ENCODE peak calls at places on chromosomes 4 and X, in four cellular contexts. B is H1, A is SK-N-SH, Z is K562. Q is an unnamed sample.
A peak's percentile ranks its signal among the peaks of the same experiment; 100 is the strongest.

GRCh38 chr4:143558823-143559756 is 45.6 kb downstream of the SMARCA5 start:
- DNase-seq in B (peak; percentile 78), A (peak; percentile 84), Z (peak; percentile 19), Q (peak; percentile 50)

GRCh38 chr4:10608501-10609219 is 75.9 kb downstream of the CLNK start:
- DNase-seq in B (no peak), A (no peak), Z (no peak), Q (no peak)

GRCh38 chr4:154361450-154361849 is 130.1 kb downstream of the DCHS2 start:
- DNase-seq in B (no peak), A (no peak), Z (no peak), Q (no peak)

GRCh38 chr4:93018243-93018642 is 714.5 kb downstream of the GRID2 start:
- DNase-seq in B (no peak), A (no peak), Z (no peak), Q (no peak)

GRCh38 chrX:150934453-150934852 is 36.0 kb upstream of the CD99L2 start:
- DNase-seq in B (no peak), A (no peak), Z (no peak), Q (no peak)

GRCh38 chrX:11944486-11944885 is 186.4 kb downstream of the MSL3 start:
- DNase-seq in B (peak; percentile 33), A (peak; percentile 26), Z (peak; percentile 24), Q (no peak)

GRCh38 chrX:16870861-16871584 is 861 bp upstream of the RBBP7 start:
- DNase-seq in B (no peak), A (peak; percentile 29), Z (no peak), Q (no peak)

GRCh38 chrX:43870758-43871419 is 11.4 kb downstream of the MAOB start:
- DNase-seq in B (no peak), A (no peak), Z (no peak), Q (no peak)

GRCh38 chr4:47519239-47519883 is 34.3 kb downstream of the ATP10D start:
- DNase-seq in B (no peak), A (no peak), Z (no peak), Q (peak; percentile 81)

GRCh38 chr4:121656269-121656641 is 40.5 kb downstream of the ANXA5 start:
- DNase-seq in B (no peak), A (peak; percentile 33), Z (peak; percentile 42), Q (peak; percentile 7)

GRCh38 chr4:126850286-126850685 is 782.5 kb upstream of the INTU start:
- DNase-seq in B (no peak), A (peak; percentile 1), Z (peak; percentile 78), Q (no peak)

GRCh38 chr4:112038861-112039260 is 106.4 kb upstream of the FAM241A start:
- DNase-seq in B (no peak), A (no peak), Z (no peak), Q (no peak)

GRCh38 chr4:151184523-151185458 is 85.4 kb downstream of the RPS3A start:
- DNase-seq in B (no peak), A (no peak), Z (no peak), Q (no peak)

GRCh38 chr4:123632646-123633045 is 236.1 kb downstream of the SPRY1 start:
- DNase-seq in B (no peak), A (no peak), Z (no peak), Q (no peak)

GRCh38 chr4:154475800-154476199 is 15.8 kb downstream of the DCHS2 start:
- DNase-seq in B (no peak), A (no peak), Z (no peak), Q (no peak)

GRCh38 chr4:22712105-22712504 is 19.4 kb downstream of the GBA3 start:
- DNase-seq in B (no peak), A (no peak), Z (no peak), Q (no peak)

GRCh38 chr4:185826381-185826780 is 14.4 kb upstream of the SORBS2 start:
- DNase-seq in B (no peak), A (no peak), Z (no peak), Q (no peak)

GRCh38 chrX:124842205-124842604 is 477.5 kb upstream of the TEX13C start:
- DNase-seq in B (no peak), A (no peak), Z (no peak), Q (no peak)

GRCh38 chrX:127519323-127519722 is 532.9 kb downstream of the ACTRT1 start:
- DNase-seq in B (no peak), A (no peak), Z (no peak), Q (no peak)
- TF ChIP-seq NRF1 in B (no peak), A (no peak), Z (no peak), Q (no peak)

GRCh38 chr4:78058591-78059523 is 1.7 kb downstream of the FRAS1 start:
- DNase-seq in B (peak; percentile 21), A (peak; percentile 72), Z (no peak), Q (no peak)

GRCh38 chr4:78057600-78058560 is 757 bp downstream of the FRAS1 start:
- DNase-seq in B (no peak), A (peak; percentile 66), Z (no peak), Q (no peak)

GRCh38 chr4:78056265-78057129 is 626 bp upstream of the FRAS1 start:
- DNase-seq in B (no peak), A (peak; percentile 75), Z (peak; percentile 10), Q (no peak)

GRCh38 chr4:78059524-78059889 is 2.4 kb downstream of the FRAS1 start:
- DNase-seq in B (peak; percentile 67), A (peak; percentile 70), Z (peak; percentile 58), Q (no peak)

DNA sequence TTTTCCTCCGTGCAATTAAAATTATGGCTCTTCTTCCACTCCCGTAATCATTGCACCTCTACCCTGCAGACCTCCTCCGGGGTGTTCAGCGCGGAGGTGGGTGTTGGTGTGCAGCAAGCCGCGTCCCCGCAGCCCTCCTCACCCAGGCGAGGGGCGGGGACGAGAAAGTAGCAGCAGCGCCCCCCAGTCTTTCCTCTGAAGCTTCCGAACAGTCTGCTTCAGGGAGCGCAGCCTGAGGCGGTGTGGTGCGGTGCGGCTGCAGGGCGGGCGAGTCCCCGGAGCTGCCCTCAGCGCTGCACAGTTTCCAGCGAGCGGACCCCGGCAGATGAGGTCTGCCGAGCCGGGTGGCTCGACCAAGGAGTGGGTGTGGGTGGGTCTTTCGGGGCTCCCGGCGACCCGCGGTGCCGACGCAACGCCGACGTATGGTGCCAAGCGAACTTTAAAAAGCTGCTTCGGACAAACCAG is at the start of gene FRAS1:
- DNase-seq in B (no peak), A (peak; percentile 73), Z (no peak), Q (no peak)
- TF ChIP-seq NRF1 in B (no peak), A (no peak), Z (no peak), Q (no peak)

DNA sequence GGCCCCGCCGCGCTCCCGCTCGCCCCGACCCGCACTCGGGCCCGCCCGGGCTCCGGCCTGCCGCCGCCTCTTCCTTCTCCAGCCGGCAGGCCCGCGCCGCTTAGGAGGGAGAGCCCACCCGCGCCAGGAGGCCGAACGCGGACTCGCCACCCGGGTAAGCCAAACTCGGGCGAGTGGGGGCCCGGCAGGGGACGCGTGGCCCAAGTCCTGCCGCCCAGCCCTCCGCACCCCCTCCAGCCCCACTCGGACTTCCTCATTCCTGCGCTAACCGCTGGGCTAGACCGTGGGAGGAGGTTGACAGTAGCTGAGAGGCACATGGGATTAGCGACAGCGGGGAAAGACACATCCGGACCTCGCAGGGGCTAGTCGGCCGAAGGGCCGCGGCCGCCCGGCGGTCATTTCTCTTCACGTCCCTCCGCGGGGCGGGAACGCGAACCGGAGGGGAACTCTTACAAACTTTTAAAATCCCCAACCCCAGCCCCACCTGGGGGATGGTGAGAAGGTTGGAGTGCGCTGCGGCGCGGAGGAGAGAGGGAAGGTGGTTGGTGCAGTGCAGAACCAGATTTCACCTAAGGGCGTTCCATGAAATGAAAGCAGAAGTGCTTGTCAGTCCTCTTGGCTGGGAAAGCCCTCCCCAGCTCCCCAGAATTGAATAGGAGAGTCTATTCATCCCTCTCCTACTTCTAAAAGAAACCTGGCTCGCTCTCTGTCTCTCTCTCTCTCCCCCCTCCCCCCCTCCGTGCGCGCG is 650 bp downstream of the NFKB1 start:
- DNase-seq in B (no peak), A (peak; percentile 84), Z (peak; percentile 79), Q (peak; percentile 54)
- TF ChIP-seq NRF1 in B (no peak), A (no peak), Z (peak; percentile 85), Q (no peak)

GRCh38 chr4:8369426-8370105 is 71.0 kb downstream of the ACOX3 start:
- DNase-seq in B (no peak), A (no peak), Z (no peak), Q (no peak)

GRCh38 chr4:8365951-8366350 is 74.6 kb downstream of the ACOX3 start:
- DNase-seq in B (no peak), A (peak; percentile 68), Z (no peak), Q (no peak)

GRCh38 chr4:8366601-8367000 is 73.9 kb downstream of the ACOX3 start:
- DNase-seq in B (no peak), A (no peak), Z (no peak), Q (no peak)

GRCh38 chr4:8368998-8369397 is 71.5 kb downstream of the ACOX3 start:
- DNase-seq in B (no peak), A (no peak), Z (no peak), Q (no peak)

DNA sequence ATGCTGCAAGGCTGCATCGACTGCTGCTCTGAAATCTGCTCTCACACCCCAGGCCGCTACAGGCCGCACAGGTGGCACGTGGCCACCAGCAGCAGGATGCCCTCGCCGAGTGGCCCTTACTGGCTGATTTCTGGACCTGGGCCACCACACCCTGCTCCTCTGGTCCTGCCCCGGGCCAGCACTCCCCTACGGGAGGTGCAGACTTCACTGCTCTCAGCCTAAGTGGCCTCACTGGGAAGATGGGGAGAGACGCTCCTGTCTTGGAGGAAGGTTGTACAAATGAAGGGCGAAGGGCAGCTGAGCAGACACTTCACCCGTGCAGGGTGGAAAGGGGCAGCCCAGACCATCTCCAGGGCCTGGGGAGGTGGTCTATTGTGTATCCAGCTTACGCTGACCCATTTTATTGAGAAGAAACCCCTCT is 72.5 kb downstream of the ACOX3 start:
- DNase-seq in B (no peak), A (no peak), Z (no peak), Q (no peak)
- TF ChIP-seq NRF1 in B (no peak), A (no peak), Z (no peak), Q (no peak)

GRCh38 chrX:74242484-74243138 is 61.4 kb upstream of the ZCCHC13 start:
- DNase-seq in B (no peak), A (no peak), Z (no peak), Q (no peak)
- TF ChIP-seq NRF1 in B (no peak), A (no peak), Z (no peak), Q (no peak)

DNA sequence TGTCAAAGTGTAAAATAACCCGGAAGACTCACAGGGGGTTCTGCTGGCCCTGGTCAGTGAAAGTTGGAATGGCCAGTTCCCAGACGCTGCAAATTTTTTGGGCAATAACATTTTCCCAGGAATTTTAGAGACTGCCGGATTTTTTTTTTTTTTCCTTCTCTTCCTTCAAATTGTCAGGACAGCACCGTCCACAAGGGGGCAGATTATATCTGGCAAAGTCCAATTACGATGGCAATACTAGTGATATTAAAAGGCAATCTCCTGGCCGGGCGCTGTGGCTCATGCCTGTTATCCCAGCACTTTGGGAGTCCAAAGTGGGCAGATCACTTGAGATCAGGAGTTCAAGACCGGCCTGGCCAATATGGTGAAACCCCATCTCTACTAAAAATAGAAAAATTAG is 20.5 kb downstream of the SLC25A5 start:
- DNase-seq in B (no peak), A (peak; percentile 71), Z (peak; percentile 22), Q (no peak)
- TF ChIP-seq NRF1 in B (no peak), A (no peak), Z (no peak), Q (no peak)

Q was measured in GM12878.